ENCODE peak calls at places on chromosome 21, in five cellular contexts. O is SK-N-SH, P is uterus, T is activated B cell treated with CpG ODN at 0.5 μM for 24 hours, C is IMR-90. R is an unnamed sample.

GRCh38 chr21:16199539-16199938 is 469.8 kb downstream of the USP25 start:
- DNase-seq in P (no peak), C (no peak), O (no peak), T (no peak), R (no peak)

GRCh38 chr21:17343055-17343454 is 169.8 kb upstream of the CXADR start:
- DNase-seq in T (no peak), P (no peak), C (peak), O (no peak), R (no peak)

GRCh38 chr21:46191257-46191685 is 7.0 kb upstream of the SPATC1L start:
- DNase-seq in C (peak), T (no peak), P (peak), O (peak), R (no peak)

GRCh38 chr21:31370893-31371652 is 27.0 kb upstream of the TIAM1 start:
- DNase-seq in P (no peak), C (peak), T (no peak), O (no peak), R (no peak)

GRCh38 chr21:25858328-25858727 is 123.6 kb downstream of the GABPA start:
- DNase-seq in O (no peak), T (no peak), C (no peak), P (no peak), R (no peak)

GRCh38 chr21:43697758-43698643 is 20.9 kb upstream of the PDXK start:
- DNase-seq in P (no peak), C (peak), T (no peak), O (no peak), R (no peak)

GRCh38 chr21:45944601-45945000 is 37.0 kb upstream of the COL6A1 start:
- DNase-seq in T (no peak), O (no peak), C (no peak), P (no peak), R (no peak)

GRCh38 chr21:45898781-45899180 is 82.8 kb upstream of the COL6A1 start:
- DNase-seq in C (no peak), T (no peak), P (no peak), O (no peak), R (no peak)

GRCh38 chr21:35050348-35051286 is 1.5 kb upstream of the RUNX1 start:
- DNase-seq in O (no peak), P (no peak), C (peak), T (no peak), R (no peak)

GRCh38 chr21:16976132-16976666 is 536.6 kb upstream of the CXADR start:
- DNase-seq in P (no peak), T (no peak), O (no peak), C (no peak), R (no peak)

GRCh38 chr21:37758997-37759396 is 157.3 kb downstream of the KCNJ6 start:
- DNase-seq in C (peak), O (peak), T (no peak), P (no peak), R (no peak)
- TF ChIP-seq CTCF in C (peak), O (peak), T (no peak), P (no peak), R (peak)

GRCh38 chr21:27425172-27425571 is 458.3 kb upstream of the ADAMTS5 start:
- DNase-seq in C (no peak), O (no peak), T (no peak), P (no peak), R (no peak)
- TF ChIP-seq CTCF in C (no peak), O (no peak), T (no peak), P (no peak), R (no peak)

GRCh38 chr21:41722052-41723018 is 44.5 kb downstream of the RIPK4 start:
- DNase-seq in O (no peak), C (no peak), T (no peak), P (no peak), R (no peak)
- TF ChIP-seq CTCF in O (no peak), C (no peak), T (no peak), P (no peak), R (no peak)

DNA sequence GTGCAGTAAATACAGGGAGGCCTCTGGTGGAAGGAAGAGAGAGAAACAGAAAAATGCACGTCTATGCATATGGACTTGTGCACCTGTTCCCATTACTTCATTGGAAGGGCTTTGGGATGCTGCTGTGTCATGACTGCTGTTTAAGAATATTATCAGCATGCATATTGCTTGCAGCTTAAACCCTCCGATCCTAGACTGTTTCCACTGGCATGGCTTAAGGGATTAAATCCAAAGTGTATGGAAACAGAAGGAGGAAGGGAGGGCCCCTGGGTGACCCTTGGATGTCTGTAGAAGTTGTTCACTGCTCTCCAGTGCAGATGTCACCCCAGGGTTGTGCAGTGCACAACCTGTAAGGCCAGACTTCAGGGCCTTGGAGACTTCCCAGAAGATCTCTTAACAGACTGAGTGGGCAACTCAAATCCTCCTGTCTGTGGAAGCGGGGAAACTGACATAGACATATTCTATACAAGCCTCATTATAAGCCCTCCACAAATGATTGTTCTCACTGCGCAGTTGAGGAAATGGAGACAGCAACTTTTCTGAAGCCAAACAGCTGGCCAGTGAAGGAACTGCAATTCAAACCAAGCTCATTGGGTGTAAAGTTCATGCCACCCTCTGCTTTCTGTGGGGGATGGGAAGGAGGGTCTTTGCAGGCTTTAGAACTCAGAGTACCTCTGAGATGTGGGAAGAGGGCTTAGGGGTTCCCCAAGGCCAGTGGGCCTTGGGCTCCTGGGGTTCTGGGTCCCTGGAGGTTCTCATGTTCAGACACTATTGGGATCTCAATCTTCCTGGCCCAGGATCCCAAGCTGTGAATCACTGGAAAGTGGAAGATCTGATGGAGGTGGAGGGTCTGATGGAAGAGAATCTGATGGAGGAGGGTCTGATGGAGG is 73.8 kb downstream of the UMODL1 start:
- DNase-seq in P (peak), C (no peak), O (no peak), T (no peak), R (no peak)
- TF ChIP-seq CTCF in P (no peak), C (no peak), O (no peak), T (no peak), R (no peak)

DNA sequence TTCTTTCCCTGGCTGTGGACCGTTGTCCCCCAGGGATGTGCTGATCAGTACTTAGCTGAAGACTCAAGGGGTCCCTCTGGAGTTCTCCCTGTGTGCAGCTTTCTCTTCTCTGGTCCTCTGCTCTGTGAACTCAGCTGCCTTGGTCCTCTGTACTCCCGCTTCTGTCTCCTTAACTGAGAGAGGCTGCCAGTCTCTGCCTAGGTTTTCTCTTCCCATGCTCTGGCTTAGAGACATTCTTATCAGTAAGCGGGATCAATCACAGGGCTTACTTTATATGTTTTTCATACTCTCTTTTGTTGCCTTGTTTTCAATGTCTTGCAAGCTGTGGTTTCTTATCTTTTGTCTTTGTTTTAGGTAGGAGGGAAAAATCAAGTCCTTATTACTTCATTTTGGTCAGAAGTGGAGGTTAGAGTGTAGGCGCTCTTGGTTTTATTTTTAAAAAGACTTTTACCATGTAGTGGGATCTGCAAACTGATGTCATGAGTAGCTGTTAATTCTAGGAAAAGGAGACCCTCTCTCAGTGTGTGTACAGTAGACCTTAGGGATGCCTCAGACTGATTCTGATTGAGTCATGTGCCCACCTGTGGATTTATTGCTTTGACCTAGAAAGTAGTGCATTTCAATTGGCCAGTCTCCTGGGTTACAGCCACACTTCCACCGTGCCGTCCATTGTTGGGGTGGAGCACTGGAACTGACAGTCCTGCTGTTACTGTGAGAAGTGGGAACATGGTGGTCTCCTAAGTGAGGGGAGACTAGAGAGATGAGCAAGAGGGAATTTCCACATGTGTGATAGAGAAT is 46.6 kb downstream of the TTC3 start:
- DNase-seq in T (no peak), O (no peak), C (no peak), P (no peak), R (no peak)
- TF ChIP-seq CTCF in T (no peak), O (no peak), C (no peak), P (no peak), R (no peak)